ENCODE peak calls at places on chromosomes 2 and 18, in four cellular contexts. M, I, B and S are unnamed samples.

GRCh38 chr2:207240649-207241048 is 74.9 kb upstream of the KLF7 start:
- DNase-seq in M (no peak), B (no peak), I (no peak), S (no peak)

GRCh38 chr2:237673130-237673921 is 45.9 kb downstream of the LRRFIP1 start:
- DNase-seq in I (peak; percentile 83), M (peak; percentile 70), B (no peak), S (no peak)

GRCh38 chr18:11149441-11150270 is at the start of gene PIEZO2:
- DNase-seq in M (peak; percentile 54), B (no peak), I (peak; percentile 88), S (peak; percentile 37)

GRCh38 chr2:201254331-201254730 is 6.0 kb upstream of the CASP8 start:
- DNase-seq in M (peak; percentile 76), B (no peak), I (peak; percentile 93), S (no peak)

GRCh38 chr18:38525039-38525438 is 959.4 kb upstream of the CELF4 start:
- DNase-seq in B (no peak), I (no peak), M (no peak), S (no peak)

GRCh38 chr2:196459539-196459938 is 180.0 kb upstream of the CCDC150 start:
- DNase-seq in I (peak; percentile 27), B (no peak), M (peak; percentile 89), S (no peak)

GRCh38 chr2:74119324-74119723 is 28.4 kb downstream of the BOLA3 start:
- DNase-seq in M (peak; percentile 13), B (no peak), I (no peak), S (no peak)

GRCh38 chr2:237156131-237156856 is 70.6 kb downstream of the COPS8 start:
- DNase-seq in M (peak; percentile 95), B (no peak), I (no peak), S (no peak)

GRCh38 chr18:2901405-2901989 is 54.7 kb downstream of the EMILIN2 start:
- DNase-seq in I (no peak), B (no peak), M (peak; percentile 5), S (no peak)

GRCh38 chr2:55839182-55839819 is 84.3 kb downstream of the EFEMP1 start:
- DNase-seq in M (peak; percentile 57), B (no peak), I (peak; percentile 70), S (peak; percentile 61)

GRCh38 chr18:49319590-49319989 is 140.9 kb downstream of the DYM start:
- DNase-seq in I (no peak), B (no peak), M (peak; percentile 20), S (no peak)

GRCh38 chr2:147696426-147696825 is 148.4 kb upstream of the ACVR2A start:
- DNase-seq in M (peak; percentile 24), I (no peak), B (no peak), S (no peak)

GRCh38 chr2:72292433-72292832 is 144.8 kb upstream of the CYP26B1 start:
- DNase-seq in M (peak; percentile 14), B (no peak), I (no peak), S (no peak)

GRCh38 chr2:10448646-10449480 is 736 bp upstream of the ODC1 start:
- DNase-seq in M (peak; percentile 85), I (peak; percentile 95), B (peak; percentile 77), S (no peak)

GRCh38 chr2:190856985-190857384 is 23.6 kb upstream of the GLS start:
- DNase-seq in B (no peak), M (no peak), I (no peak), S (no peak)

GRCh38 chr2:218422403-218423086 is 3.6 kb downstream of the VIL1 start:
- DNase-seq in M (no peak), B (no peak), I (no peak), S (no peak)